ENCODE peak calls at places on chromosomes 12 and 14, in seven cellular contexts. H is adrenal gland, E is GM10248, U is lower lobe of right lung, R is activated B cell treated with CpG ODN at 0.5 μM for 24 hours, D is GM20000, A is cardiac fibroblast. G is an unnamed sample.

GRCh38 chr14:20486700-20487401 is 17.6 kb downstream of the PNP start:
- DNase-seq in E (no peak), H (no peak), A (no peak), D (no peak), R (no peak), U (no peak), G (no peak)

GRCh38 chr14:92382677-92383076 is 59.7 kb downstream of the SLC24A4 start:
- DNase-seq in D (no peak), U (no peak), H (peak), R (no peak), A (peak), E (no peak), G (no peak)

GRCh38 chr12:108368089-108368488 is 29.0 kb upstream of the CMKLR1 start:
- DNase-seq in U (no peak), H (no peak), E (no peak), A (no peak), R (no peak), D (no peak), G (no peak)

GRCh38 chr12:62865860-62866407 is 69.0 kb downstream of the PPM1H start:
- DNase-seq in A (peak), H (no peak), U (no peak), R (no peak), D (no peak), E (no peak), G (no peak)

GRCh38 chr12:105622846-105623245 is 292.4 kb downstream of the C12orf75 start:
- DNase-seq in A (no peak), H (no peak), U (no peak), R (no peak), D (no peak), E (no peak), G (no peak)

GRCh38 chr14:51002406-51002984 is 58.2 kb upstream of the PYGL start:
- DNase-seq in E (no peak), D (no peak), U (no peak), R (no peak), H (no peak), A (no peak), G (no peak)

GRCh38 chr12:112590281-112590680 is 171.5 kb downstream of the PTPN11 start:
- DNase-seq in A (no peak), E (no peak), R (no peak), U (no peak), H (no peak), D (no peak), G (no peak)

GRCh38 chr12:116719661-116720060 is 18.2 kb downstream of the SPRING1 start:
- DNase-seq in E (no peak), A (no peak), U (no peak), H (peak), R (no peak), D (no peak), G (no peak)

GRCh38 chr12:51932218-51933076 is 19.1 kb upstream of the ACVR1B start:
- DNase-seq in A (no peak), D (no peak), U (no peak), E (no peak), R (no peak), H (no peak), G (no peak)

GRCh38 chr12:50589650-50590435 is 85.1 kb downstream of the DIP2B start:
- DNase-seq in H (no peak), A (peak), E (no peak), R (no peak), D (no peak), U (no peak), G (no peak)

GRCh38 chr12:120999191-121000120 is 16.8 kb downstream of the C12orf43 start:
- DNase-seq in U (peak), D (no peak), A (peak), H (no peak), R (no peak), E (no peak), G (no peak)

GRCh38 chr12:13288501-13288900 is 92.0 kb downstream of the EMP1 start:
- DNase-seq in R (no peak), A (peak), E (no peak), U (no peak), H (peak), D (no peak), G (no peak)

GRCh38 chr12:128819293-128820144 is 4.2 kb downstream of the SLC15A4 start:
- DNase-seq in R (no peak), H (no peak), D (no peak), A (no peak), U (no peak), E (no peak), G (no peak)

GRCh38 chr12:14193623-14194022 is 171.9 kb upstream of the ATF7IP start:
- DNase-seq in R (no peak), D (no peak), H (no peak), U (peak), A (no peak), E (no peak), G (no peak)

GRCh38 chr12:45745861-45746277 is 16.4 kb downstream of the ARID2 start:
- DNase-seq in A (peak), E (no peak), H (peak), U (no peak), D (peak), R (no peak), G (no peak)

GRCh38 chr14:52926994-52927393 is 23.9 kb downstream of the FERMT2 start:
- DNase-seq in A (peak), E (no peak), U (no peak), H (no peak), R (no peak), D (no peak), G (no peak)

GRCh38 chr12:117707861-117708260 is 260.9 kb downstream of the KSR2 start:
- DNase-seq in E (no peak), H (no peak), U (no peak), A (no peak), D (no peak), R (no peak), G (no peak)

GRCh38 chr14:92942576-92942975 is 19.6 kb downstream of the CHGA start:
- DNase-seq in R (no peak), U (no peak), H (no peak), E (no peak), D (no peak), A (no peak), G (no peak)

GRCh38 chr12:66584673-66585072 is 94.2 kb downstream of the GRIP1 start:
- DNase-seq in E (no peak), A (no peak), D (no peak), R (no peak), H (no peak), U (no peak), G (no peak)

GRCh38 chr14:106287506-106287905 is 761.1 kb downstream of the TMEM121 start:
- DNase-seq in E (no peak), H (no peak), U (no peak), R (no peak), A (no peak), D (no peak), G (no peak)

GRCh38 chr14:106291626-106292025 is 765.2 kb downstream of the TMEM121 start:
- DNase-seq in H (no peak), R (no peak), A (no peak), E (no peak), D (no peak), U (no peak), G (no peak)

GRCh38 chr14:106286697-106287290 is 760.4 kb downstream of the TMEM121 start:
- DNase-seq in H (peak), U (no peak), E (peak), D (peak), R (no peak), A (no peak), G (no peak)
- TF ChIP-seq CTCF in H (no peak), U (peak), E (peak), D (peak), R (no peak), A (no peak), G (peak)

DNA sequence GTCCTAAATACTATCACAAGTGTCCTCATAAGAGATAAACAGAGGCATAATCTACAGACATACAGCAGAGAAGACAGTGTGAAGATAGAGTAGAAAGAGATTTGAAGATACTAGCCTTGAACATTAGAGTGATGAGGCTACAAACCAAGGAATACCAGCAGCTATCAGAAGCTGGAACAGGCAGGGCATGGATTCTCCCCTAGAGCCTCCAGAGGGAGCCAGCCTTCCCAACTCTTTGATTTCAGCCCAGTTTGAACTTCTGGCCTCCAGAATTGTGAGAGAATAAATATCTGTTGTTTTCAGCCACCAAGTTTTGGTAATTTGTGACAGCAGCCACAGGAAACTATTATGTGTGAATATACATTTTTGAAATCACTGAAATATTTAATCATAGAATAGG is 47.2 kb downstream of the CCDC91 start:
- DNase-seq in D (no peak), R (no peak), H (no peak), U (no peak), E (no peak), A (no peak), G (no peak)
- TF ChIP-seq CTCF in D (no peak), R (no peak), H (no peak), U (no peak), E (no peak), A (peak), G (no peak)

DNA sequence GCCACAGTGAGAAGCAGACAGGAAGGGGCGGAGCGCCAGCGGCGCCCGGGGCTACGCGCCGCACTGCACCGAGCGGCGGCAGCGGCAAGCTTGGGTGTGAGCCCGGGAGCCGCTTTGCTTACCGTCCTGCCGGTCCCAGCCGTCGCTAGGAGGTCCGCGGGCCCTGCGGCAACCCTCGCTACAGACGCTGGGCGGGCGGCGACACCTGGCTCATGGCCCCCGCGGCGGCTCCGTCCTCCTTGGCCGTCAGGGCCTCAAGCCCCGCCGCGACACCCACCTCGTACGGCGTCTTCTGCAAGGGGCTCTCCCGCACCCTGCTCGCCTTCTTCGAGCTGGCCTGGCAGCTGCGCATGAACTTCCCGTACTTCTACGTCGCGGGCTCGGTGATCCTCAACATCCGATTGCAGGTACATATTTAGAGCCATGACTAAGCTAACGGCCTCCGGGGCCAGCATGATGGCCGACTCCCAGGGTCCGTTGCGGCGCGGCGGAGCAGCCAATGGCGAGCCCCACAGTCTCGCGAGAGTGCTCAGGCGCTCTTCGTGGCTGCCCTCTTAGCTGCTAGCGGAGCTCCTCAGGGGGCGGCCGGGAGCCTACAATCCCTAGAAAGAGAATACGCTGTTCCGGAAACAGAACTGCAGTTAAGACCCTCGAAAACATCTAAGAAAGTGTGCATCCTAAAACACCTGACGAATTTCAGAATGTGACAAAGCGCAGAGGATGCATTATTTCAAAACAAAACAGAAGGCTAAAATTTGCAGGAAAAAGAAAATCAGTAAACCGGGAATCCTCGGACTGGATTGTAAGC is at the start of gene SMIM10L1:
- DNase-seq in E (peak), A (peak), U (peak), R (peak), H (peak), D (peak), G (peak)
- TF ChIP-seq CTCF in E (no peak), A (peak), U (no peak), R (no peak), H (no peak), D (no peak), G (no peak)

GRCh38 chr14:85532570-85532969 is 2.6 kb downstream of the FLRT2 start:
- DNase-seq in E (no peak), U (no peak), H (no peak), D (peak), A (no peak), R (no peak), G (no peak)

GRCh38 chr14:85532981-85533820 is 3.3 kb downstream of the FLRT2 start:
- DNase-seq in D (peak), H (peak), U (peak), A (peak), E (no peak), R (no peak), G (no peak)

GRCh38 chr14:85534435-85534834 is 4.5 kb downstream of the FLRT2 start:
- DNase-seq in R (no peak), H (no peak), U (no peak), A (peak), D (peak), E (no peak), G (no peak)

GRCh38 chr14:85534914-85535313 is 5.0 kb downstream of the FLRT2 start:
- DNase-seq in U (no peak), A (no peak), R (no peak), E (no peak), D (peak), H (no peak), G (no peak)

DNA sequence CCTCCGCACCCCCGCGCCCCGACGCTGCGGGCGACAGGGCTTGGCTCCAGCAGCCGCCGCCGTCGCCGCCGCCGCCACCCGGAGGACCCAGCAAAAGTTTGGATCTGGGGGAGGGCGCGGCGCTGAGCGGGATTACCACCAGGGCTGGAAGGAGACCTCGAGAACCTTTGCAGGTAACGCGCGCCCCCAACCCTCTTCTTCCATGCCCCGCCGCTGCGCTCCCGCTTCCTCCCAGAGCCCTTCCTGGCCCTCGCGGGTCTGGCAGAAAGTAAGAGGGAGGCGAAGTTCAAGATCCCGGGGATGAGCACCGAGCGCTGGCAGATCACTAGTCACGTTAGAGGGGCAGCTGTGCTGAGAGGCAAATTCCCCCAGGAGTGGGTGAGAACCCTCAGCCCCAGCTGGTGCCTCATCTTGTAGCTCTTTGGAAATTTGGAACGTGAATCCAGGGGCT is 3.9 kb downstream of the FLRT2 start:
- DNase-seq in U (peak), E (no peak), R (no peak), D (peak), H (no peak), A (no peak), G (no peak)
- TF ChIP-seq CTCF in U (no peak), E (no peak), R (no peak), D (no peak), H (no peak), A (no peak), G (no peak)

G was measured in CD14-positive monocyte.